ENCODE peak calls at places on chromosome 5, in four cellular contexts. B is HepG2, P is SK-N-SH, Q is K562. J is an unnamed sample.

GRCh38 chr5:149969181-149969950 is 8.8 kb downstream of the SLC26A2 start:
- DNase-seq in B (no peak), P (no peak), Q (no peak), J (no peak)

GRCh38 chr5:136246122-136246521 is 53.2 kb upstream of the SMIM32 start:
- DNase-seq in B (no peak), Q (no peak), P (no peak), J (no peak)

GRCh38 chr5:59138509-59138908 is 555.6 kb downstream of the RAB3C start:
- DNase-seq in B (no peak), P (no peak), Q (no peak), J (no peak)

GRCh38 chr5:31853398-31854135 is 214.6 kb downstream of the PDZD2 start:
- DNase-seq in Q (no peak), B (no peak), P (no peak), J (no peak)

GRCh38 chr5:136133416-136134383 is 1.1 kb downstream of the SMAD5 start:
- DNase-seq in Q (peak; percentile 64), P (peak; percentile 31), B (peak; percentile 52), J (peak; percentile 18)

GRCh38 chr5:96595300-96596090 is 66.7 kb upstream of the CAST start:
- DNase-seq in P (no peak), B (peak; percentile 10), Q (peak; percentile 30), J (peak; percentile 13)

GRCh38 chr5:90626493-90626892 is 67.9 kb downstream of the ADGRV1 start:
- DNase-seq in B (no peak), Q (no peak), P (no peak), J (no peak)

GRCh38 chr5:87004101-87004500 is 263.6 kb upstream of the RASA1 start:
- DNase-seq in Q (no peak), P (no peak), B (no peak), J (no peak)

GRCh38 chr5:137735531-137736284 is at the start of gene KLHL3:
- DNase-seq in B (peak; percentile 13), P (peak; percentile 68), Q (no peak), J (peak; percentile 89)

GRCh38 chr5:64165160-64165499 is 513 bp upstream of the RNF180 start:
- DNase-seq in P (no peak), Q (no peak), B (no peak), J (no peak)

GRCh38 chr5:177554474-177555111 is at the start of gene FAM193B:
- DNase-seq in P (peak; percentile 99), Q (peak; percentile 97), B (peak; percentile 85), J (peak; percentile 97)

GRCh38 chr5:141313711-141314110 is 6.9 kb downstream of the TAF7 start:
- DNase-seq in B (no peak), Q (no peak), P (no peak), J (no peak)

GRCh38 chr5:107294151-107294550 is 376.6 kb downstream of the EFNA5 start:
- DNase-seq in Q (no peak), P (no peak), B (no peak), J (no peak)

GRCh38 chr5:115306011-115306530 is 9.6 kb upstream of the CCDC112 start:
- DNase-seq in B (no peak), P (no peak), Q (no peak), J (no peak)

GRCh38 chr5:108380531-108381021 is 1.3 kb downstream of the FBXL17 start:
- DNase-seq in P (peak; percentile 74), B (peak; percentile 18), Q (peak; percentile 61), J (peak; percentile 61)

GRCh38 chr5:93279292-93279974 is 301.6 kb downstream of the NR2F1-AS1 start:
- DNase-seq in Q (no peak), P (peak; percentile 71), B (no peak), J (no peak)

GRCh38 chr5:14293279-14293678 is 150.1 kb downstream of the TRIO start:
- DNase-seq in Q (no peak), P (no peak), B (no peak), J (no peak)

GRCh38 chr5:159133041-159133741 is 33.5 kb upstream of the EBF1 start:
- DNase-seq in B (peak; percentile 27), P (peak; percentile 32), Q (peak; percentile 65), J (no peak)

GRCh38 chr5:171207256-171207866 is 101.7 kb upstream of the TLX3 start:
- DNase-seq in B (peak; percentile 27), P (peak; percentile 15), Q (peak; percentile 48), J (no peak)

GRCh38 chr5:5066276-5067186 is 73.6 kb upstream of the ADAMTS16 start:
- DNase-seq in B (no peak), P (no peak), Q (no peak), J (no peak)

GRCh38 chr5:90408571-90409317 is 812 bp downstream of the CETN3 start:
- DNase-seq in B (peak; percentile 0), Q (peak; percentile 46), P (peak; percentile 21), J (no peak)

GRCh38 chr5:150113047-150113744 is 26.8 kb upstream of the CSF1R start:
- DNase-seq in Q (peak; percentile 47), B (no peak), P (peak; percentile 30), J (peak; percentile 38)

GRCh38 chr5:168947212-168947868 is 353.6 kb downstream of the SLIT3 start:
- DNase-seq in P (peak; percentile 78), Q (peak; percentile 49), B (peak; percentile 36), J (peak; percentile 84)

GRCh38 chr5:138466058-138466899 is 1.0 kb downstream of the EGR1 start:
- DNase-seq in Q (peak; percentile 47), B (peak; percentile 84), P (peak; percentile 39), J (no peak)

GRCh38 chr5:178125253-178125916 is 5.4 kb upstream of the RMND5B start:
- DNase-seq in Q (no peak), P (no peak), B (no peak), J (no peak)

GRCh38 chr5:158805195-158805594 is 294.5 kb downstream of the EBF1 start:
- DNase-seq in Q (no peak), B (no peak), P (peak; percentile 22), J (no peak)

GRCh38 chr5:150515446-150515845 is 7.5 kb downstream of the NDST1 start:
- DNase-seq in Q (no peak), B (no peak), P (no peak), J (no peak)

GRCh38 chr5:133370281-133370890 is 242.0 kb downstream of the FSTL4 start:
- DNase-seq in B (no peak), Q (no peak), P (no peak), J (no peak)

GRCh38 chr5:126516852-126517251 is 78.2 kb downstream of the ALDH7A1 start:
- DNase-seq in P (no peak), B (no peak), Q (no peak), J (no peak)

GRCh38 chr5:139851558-139851957 is 56.0 kb downstream of the PSD2 start:
- DNase-seq in Q (no peak), B (no peak), P (no peak), J (no peak)

GRCh38 chr5:93193756-93194155 is 387.3 kb downstream of the NR2F1-AS1 start:
- DNase-seq in Q (no peak), B (no peak), P (no peak), J (no peak)

GRCh38 chr5:173472164-173472563 is 143.9 kb upstream of the STC2 start:
- DNase-seq in Q (no peak), B (peak; percentile 90), P (no peak), J (no peak)

GRCh38 chr5:37234288-37234687 is 14.9 kb downstream of the CPLANE1 start:
- DNase-seq in Q (no peak), B (no peak), P (no peak), J (no peak)
- TF ChIP-seq FOXJ3 in Q (no peak), B (no peak), P (no peak), J (no peak)

GRCh38 chr5:119078071-119078846 is 7.4 kb downstream of the DMXL1 start:
- DNase-seq in B (no peak), Q (no peak), P (no peak), J (no peak)

GRCh38 chr5:119076080-119076479 is 5.2 kb downstream of the DMXL1 start:
- DNase-seq in Q (no peak), P (no peak), B (no peak), J (no peak)

GRCh38 chr5:119074419-119074818 is 3.5 kb downstream of the DMXL1 start:
- DNase-seq in B (no peak), Q (peak; percentile 18), P (no peak), J (no peak)

GRCh38 chr5:119078870-119079269 is 8.0 kb downstream of the DMXL1 start:
- DNase-seq in P (no peak), Q (no peak), B (no peak), J (no peak)

DNA sequence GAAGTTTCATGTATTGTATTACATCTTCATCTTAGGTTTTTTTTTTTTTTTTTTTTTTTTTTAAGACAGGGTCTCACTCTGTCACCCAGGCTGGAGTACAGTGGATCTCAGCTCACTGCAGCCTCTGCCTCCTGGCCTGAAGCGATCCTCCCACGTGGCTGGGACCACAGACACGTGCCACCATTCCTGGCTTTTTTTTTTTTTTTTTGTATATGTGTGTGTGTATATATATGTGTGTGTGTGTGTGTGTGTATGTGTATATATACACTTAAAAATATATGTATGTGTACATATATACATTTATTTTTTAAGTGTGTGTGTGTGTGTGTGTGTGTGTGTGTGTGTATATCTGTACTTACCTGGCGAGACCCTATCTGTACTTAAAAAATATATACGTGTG is 6.6 kb downstream of the DMXL1 start:
- DNase-seq in Q (peak; percentile 51), B (no peak), P (no peak), J (no peak)
- TF ChIP-seq FOXJ3 in Q (no peak), B (no peak), P (no peak), J (no peak)

DNA sequence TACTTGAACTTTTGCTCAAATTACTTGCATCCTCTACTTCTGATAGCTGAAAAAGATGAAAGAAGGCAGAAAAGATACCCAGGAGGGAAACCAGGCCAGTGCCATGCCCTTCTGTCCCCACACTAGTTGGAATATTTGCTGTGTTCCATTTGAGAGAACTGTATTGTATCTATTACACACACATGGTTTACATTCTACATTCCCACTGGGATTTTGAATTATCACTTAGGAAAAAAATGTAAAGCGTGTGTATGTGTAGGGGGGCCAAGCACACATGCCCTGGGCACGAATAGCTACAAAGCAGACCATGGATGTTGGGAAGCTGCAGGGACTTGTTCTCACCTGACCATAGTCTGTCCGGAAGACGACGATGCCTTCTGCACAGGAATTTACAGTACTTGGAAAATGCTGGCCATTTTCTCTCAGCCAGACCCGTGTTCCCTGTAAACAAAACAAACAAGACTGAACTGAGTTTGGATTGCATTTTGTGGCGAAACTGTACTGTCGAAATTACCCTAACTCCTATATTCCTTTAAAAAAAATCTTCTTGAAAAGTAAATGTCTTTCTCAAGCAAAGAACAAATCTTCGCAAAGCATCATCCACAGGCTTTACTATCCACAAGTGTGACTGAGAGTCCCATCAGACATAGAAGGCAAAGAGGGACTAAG is 58.7 kb downstream of the MYO10 start:
- DNase-seq in Q (no peak), P (no peak), B (no peak), J (no peak)
- TF ChIP-seq FOXJ3 in Q (no peak), P (no peak), B (no peak), J (no peak)

GRCh38 chr5:122150128-122150685 is 20.9 kb downstream of the ZNF474 start:
- DNase-seq in B (no peak), Q (no peak), P (peak; percentile 27), J (no peak)

GRCh38 chr5:122152266-122152900 is 23.0 kb downstream of the ZNF474 start:
- DNase-seq in P (no peak), B (no peak), Q (no peak), J (no peak)

GRCh38 chr5:122153230-122153629 is 23.9 kb downstream of the ZNF474 start:
- DNase-seq in Q (no peak), B (no peak), P (no peak), J (no peak)

GRCh38 chr5:122149691-122150090 is 20.3 kb downstream of the ZNF474 start:
- DNase-seq in P (no peak), B (no peak), Q (peak; percentile 51), J (no peak)

DNA sequence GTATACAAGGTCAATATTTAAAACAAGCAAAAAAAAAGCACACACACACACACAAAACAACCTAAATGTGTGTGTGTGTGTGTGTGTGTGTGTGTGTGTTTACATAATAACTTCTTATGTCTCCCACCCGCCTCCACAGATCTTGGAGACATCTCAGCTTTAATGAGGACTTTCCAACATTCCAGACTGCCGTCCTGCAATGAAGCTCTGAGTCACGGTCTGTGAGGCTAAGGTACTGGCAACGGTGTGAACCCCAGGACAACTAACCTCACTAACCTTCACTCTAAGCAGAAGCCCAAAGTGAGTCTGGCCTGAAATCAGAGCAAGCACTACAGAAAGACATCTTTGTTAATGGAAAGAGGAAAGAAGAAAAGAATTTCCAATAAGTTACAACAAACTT is 22.3 kb downstream of the ZNF474 start:
- DNase-seq in Q (no peak), B (no peak), P (no peak), J (no peak)
- TF ChIP-seq FOXJ3 in Q (no peak), B (no peak), P (no peak), J (no peak)